ENCODE peak calls at places on chromosomes 7 and 10, in nine cellular contexts. One of them, this sample, is unnamed.

GRCh38 chr10:628386-629045 is 61.0 kb downstream of the DIP2C start:
- DNase-seq in activated T-cell treated with anti-CD3 and anti-CD28 coated beads for 48 hours: no peak
- DNase-seq in activated naive CD4-positive, alpha-beta T cell: no peak
- DNase-seq in tibial nerve: no peak
- DNase-seq in CD8-positive, alpha-beta memory T cell: peak; percentile 43
- DNase-seq in activated gamma-delta T cell: no peak
- DNase-seq in HCEC 1CT: no peak
- DNase-seq in T-helper 9 cell: no peak
- DNase-seq in stimulated activated CD8-positive, alpha-beta memory T cell treated with anti-CD3 and anti-CD28 coated beads, Interleukin-15, amount 100 ng/mL, for 4 hours: no peak
- DNase-seq in this sample: no peak

GRCh38 chr7:91242097-91242846 is 22.0 kb upstream of the FZD1 start:
- DNase-seq in activated naive CD4-positive, alpha-beta T cell: no peak
- DNase-seq in activated T-cell treated with anti-CD3 and anti-CD28 coated beads for 48 hours: no peak
- DNase-seq in T-helper 9 cell: no peak
- DNase-seq in tibial nerve: no peak
- DNase-seq in stimulated activated CD8-positive, alpha-beta memory T cell treated with anti-CD3 and anti-CD28 coated beads, Interleukin-15, amount 100 ng/mL, for 4 hours: no peak
- DNase-seq in activated gamma-delta T cell: no peak
- DNase-seq in CD8-positive, alpha-beta memory T cell: no peak
- DNase-seq in HCEC 1CT: peak; percentile 46
- DNase-seq in this sample: no peak

GRCh38 chr7:108014747-108015682 is 12.1 kb upstream of the LAMB1 start:
- DNase-seq in HCEC 1CT: peak; percentile 85
- DNase-seq in tibial nerve: no peak
- DNase-seq in activated gamma-delta T cell: no peak
- DNase-seq in CD8-positive, alpha-beta memory T cell: no peak
- DNase-seq in activated naive CD4-positive, alpha-beta T cell: no peak
- DNase-seq in activated T-cell treated with anti-CD3 and anti-CD28 coated beads for 48 hours: no peak
- DNase-seq in T-helper 9 cell: no peak
- DNase-seq in stimulated activated CD8-positive, alpha-beta memory T cell treated with anti-CD3 and anti-CD28 coated beads, Interleukin-15, amount 100 ng/mL, for 4 hours: no peak
- DNase-seq in this sample: no peak

GRCh38 chr10:1290071-1290471 is 233.9 kb downstream of the WDR37 start:
- DNase-seq in activated gamma-delta T cell: no peak
- DNase-seq in HCEC 1CT: no peak
- DNase-seq in activated naive CD4-positive, alpha-beta T cell: no peak
- DNase-seq in tibial nerve: no peak
- DNase-seq in T-helper 9 cell: no peak
- DNase-seq in activated T-cell treated with anti-CD3 and anti-CD28 coated beads for 48 hours: no peak
- DNase-seq in CD8-positive, alpha-beta memory T cell: no peak
- DNase-seq in stimulated activated CD8-positive, alpha-beta memory T cell treated with anti-CD3 and anti-CD28 coated beads, Interleukin-15, amount 100 ng/mL, for 4 hours: no peak
- DNase-seq in this sample: no peak

GRCh38 chr7:11714676-11715075 is 117.3 kb downstream of the THSD7A start:
- DNase-seq in stimulated activated CD8-positive, alpha-beta memory T cell treated with anti-CD3 and anti-CD28 coated beads, Interleukin-15, amount 100 ng/mL, for 4 hours: no peak
- DNase-seq in activated gamma-delta T cell: no peak
- DNase-seq in T-helper 9 cell: no peak
- DNase-seq in CD8-positive, alpha-beta memory T cell: no peak
- DNase-seq in tibial nerve: no peak
- DNase-seq in activated T-cell treated with anti-CD3 and anti-CD28 coated beads for 48 hours: no peak
- DNase-seq in HCEC 1CT: no peak
- DNase-seq in activated naive CD4-positive, alpha-beta T cell: no peak
- DNase-seq in this sample: no peak

GRCh38 chr7:55550838-55551537 is 21.3 kb downstream of the VOPP1 start:
- DNase-seq in CD8-positive, alpha-beta memory T cell: no peak
- DNase-seq in stimulated activated CD8-positive, alpha-beta memory T cell treated with anti-CD3 and anti-CD28 coated beads, Interleukin-15, amount 100 ng/mL, for 4 hours: no peak
- DNase-seq in HCEC 1CT: no peak
- DNase-seq in activated T-cell treated with anti-CD3 and anti-CD28 coated beads for 48 hours: no peak
- DNase-seq in activated naive CD4-positive, alpha-beta T cell: no peak
- DNase-seq in T-helper 9 cell: no peak
- DNase-seq in activated gamma-delta T cell: no peak
- DNase-seq in tibial nerve: no peak
- DNase-seq in this sample: no peak

GRCh38 chr7:89170628-89171027 is 375.1 kb upstream of the TEX47 start:
- DNase-seq in stimulated activated CD8-positive, alpha-beta memory T cell treated with anti-CD3 and anti-CD28 coated beads, Interleukin-15, amount 100 ng/mL, for 4 hours: no peak
- DNase-seq in activated T-cell treated with anti-CD3 and anti-CD28 coated beads for 48 hours: no peak
- DNase-seq in activated naive CD4-positive, alpha-beta T cell: no peak
- DNase-seq in CD8-positive, alpha-beta memory T cell: no peak
- DNase-seq in T-helper 9 cell: no peak
- DNase-seq in activated gamma-delta T cell: no peak
- DNase-seq in tibial nerve: no peak
- DNase-seq in HCEC 1CT: no peak
- DNase-seq in this sample: no peak

GRCh38 chr10:118028619-118029018 is 18.1 kb downstream of the RAB11FIP2 start:
- DNase-seq in tibial nerve: no peak
- DNase-seq in T-helper 9 cell: no peak
- DNase-seq in CD8-positive, alpha-beta memory T cell: no peak
- DNase-seq in activated naive CD4-positive, alpha-beta T cell: no peak
- DNase-seq in stimulated activated CD8-positive, alpha-beta memory T cell treated with anti-CD3 and anti-CD28 coated beads, Interleukin-15, amount 100 ng/mL, for 4 hours: no peak
- DNase-seq in activated gamma-delta T cell: no peak
- DNase-seq in HCEC 1CT: no peak
- DNase-seq in activated T-cell treated with anti-CD3 and anti-CD28 coated beads for 48 hours: no peak
- DNase-seq in this sample: no peak

GRCh38 chr10:63093227-63093626 is 39.9 kb upstream of the NRBF2 start:
- DNase-seq in activated gamma-delta T cell: no peak
- DNase-seq in CD8-positive, alpha-beta memory T cell: no peak
- DNase-seq in activated naive CD4-positive, alpha-beta T cell: no peak
- DNase-seq in T-helper 9 cell: no peak
- DNase-seq in tibial nerve: no peak
- DNase-seq in stimulated activated CD8-positive, alpha-beta memory T cell treated with anti-CD3 and anti-CD28 coated beads, Interleukin-15, amount 100 ng/mL, for 4 hours: no peak
- DNase-seq in activated T-cell treated with anti-CD3 and anti-CD28 coated beads for 48 hours: no peak
- DNase-seq in HCEC 1CT: peak; percentile 46
- DNase-seq in this sample: no peak

GRCh38 chr7:12196386-12196785 is 14.7 kb upstream of the TMEM106B start:
- DNase-seq in stimulated activated CD8-positive, alpha-beta memory T cell treated with anti-CD3 and anti-CD28 coated beads, Interleukin-15, amount 100 ng/mL, for 4 hours: no peak
- DNase-seq in tibial nerve: no peak
- DNase-seq in activated naive CD4-positive, alpha-beta T cell: no peak
- DNase-seq in T-helper 9 cell: no peak
- DNase-seq in activated gamma-delta T cell: no peak
- DNase-seq in CD8-positive, alpha-beta memory T cell: no peak
- DNase-seq in HCEC 1CT: no peak
- DNase-seq in activated T-cell treated with anti-CD3 and anti-CD28 coated beads for 48 hours: no peak
- DNase-seq in this sample: no peak

GRCh38 chr7:34357068-34357467 is 300.9 kb upstream of the NPSR1 start:
- DNase-seq in HCEC 1CT: no peak
- DNase-seq in activated T-cell treated with anti-CD3 and anti-CD28 coated beads for 48 hours: no peak
- DNase-seq in stimulated activated CD8-positive, alpha-beta memory T cell treated with anti-CD3 and anti-CD28 coated beads, Interleukin-15, amount 100 ng/mL, for 4 hours: no peak
- DNase-seq in CD8-positive, alpha-beta memory T cell: no peak
- DNase-seq in activated gamma-delta T cell: no peak
- DNase-seq in T-helper 9 cell: no peak
- DNase-seq in tibial nerve: no peak
- DNase-seq in activated naive CD4-positive, alpha-beta T cell: no peak
- DNase-seq in this sample: no peak

GRCh38 chr10:101529720-101530553 is 58.1 kb downstream of the POLL start:
- DNase-seq in stimulated activated CD8-positive, alpha-beta memory T cell treated with anti-CD3 and anti-CD28 coated beads, Interleukin-15, amount 100 ng/mL, for 4 hours: no peak
- DNase-seq in CD8-positive, alpha-beta memory T cell: no peak
- DNase-seq in T-helper 9 cell: no peak
- DNase-seq in tibial nerve: no peak
- DNase-seq in activated naive CD4-positive, alpha-beta T cell: no peak
- DNase-seq in activated T-cell treated with anti-CD3 and anti-CD28 coated beads for 48 hours: no peak
- DNase-seq in HCEC 1CT: no peak
- DNase-seq in activated gamma-delta T cell: no peak
- DNase-seq in this sample: no peak

GRCh38 chr7:130127404-130128395 is 57.4 kb downstream of the KLHDC10 start:
- DNase-seq in stimulated activated CD8-positive, alpha-beta memory T cell treated with anti-CD3 and anti-CD28 coated beads, Interleukin-15, amount 100 ng/mL, for 4 hours: no peak
- DNase-seq in activated gamma-delta T cell: no peak
- DNase-seq in activated T-cell treated with anti-CD3 and anti-CD28 coated beads for 48 hours: no peak
- DNase-seq in activated naive CD4-positive, alpha-beta T cell: no peak
- DNase-seq in T-helper 9 cell: no peak
- DNase-seq in HCEC 1CT: no peak
- DNase-seq in CD8-positive, alpha-beta memory T cell: no peak
- DNase-seq in tibial nerve: no peak
- DNase-seq in this sample: no peak

GRCh38 chr7:148927141-148927540 is 43.0 kb upstream of the EZH2 start:
- DNase-seq in activated T-cell treated with anti-CD3 and anti-CD28 coated beads for 48 hours: no peak
- DNase-seq in T-helper 9 cell: no peak
- DNase-seq in CD8-positive, alpha-beta memory T cell: no peak
- DNase-seq in activated gamma-delta T cell: no peak
- DNase-seq in HCEC 1CT: no peak
- DNase-seq in stimulated activated CD8-positive, alpha-beta memory T cell treated with anti-CD3 and anti-CD28 coated beads, Interleukin-15, amount 100 ng/mL, for 4 hours: no peak
- DNase-seq in activated naive CD4-positive, alpha-beta T cell: no peak
- DNase-seq in tibial nerve: no peak
- DNase-seq in this sample: no peak

GRCh38 chr7:2635810-2636701 is 4.3 kb downstream of the TTYH3 start:
- DNase-seq in CD8-positive, alpha-beta memory T cell: no peak
- DNase-seq in activated gamma-delta T cell: no peak
- DNase-seq in HCEC 1CT: no peak
- DNase-seq in activated naive CD4-positive, alpha-beta T cell: no peak
- DNase-seq in activated T-cell treated with anti-CD3 and anti-CD28 coated beads for 48 hours: no peak
- DNase-seq in stimulated activated CD8-positive, alpha-beta memory T cell treated with anti-CD3 and anti-CD28 coated beads, Interleukin-15, amount 100 ng/mL, for 4 hours: no peak
- DNase-seq in T-helper 9 cell: no peak
- DNase-seq in tibial nerve: no peak
- DNase-seq in this sample: no peak

GRCh38 chr7:25726682-25727357 is 425.2 kb upstream of the NFE2L3 start:
- DNase-seq in CD8-positive, alpha-beta memory T cell: no peak
- DNase-seq in tibial nerve: no peak
- DNase-seq in HCEC 1CT: no peak
- DNase-seq in activated naive CD4-positive, alpha-beta T cell: no peak
- DNase-seq in T-helper 9 cell: no peak
- DNase-seq in activated gamma-delta T cell: no peak
- DNase-seq in stimulated activated CD8-positive, alpha-beta memory T cell treated with anti-CD3 and anti-CD28 coated beads, Interleukin-15, amount 100 ng/mL, for 4 hours: no peak
- DNase-seq in activated T-cell treated with anti-CD3 and anti-CD28 coated beads for 48 hours: no peak
- DNase-seq in this sample: no peak

GRCh38 chr10:120917521-120918250 is 66.5 kb downstream of the WDR11 start:
- DNase-seq in activated gamma-delta T cell: no peak
- DNase-seq in T-helper 9 cell: no peak
- DNase-seq in CD8-positive, alpha-beta memory T cell: no peak
- DNase-seq in stimulated activated CD8-positive, alpha-beta memory T cell treated with anti-CD3 and anti-CD28 coated beads, Interleukin-15, amount 100 ng/mL, for 4 hours: no peak
- DNase-seq in tibial nerve: no peak
- DNase-seq in HCEC 1CT: no peak
- DNase-seq in activated T-cell treated with anti-CD3 and anti-CD28 coated beads for 48 hours: no peak
- DNase-seq in activated naive CD4-positive, alpha-beta T cell: no peak
- DNase-seq in this sample: no peak

GRCh38 chr7:54542920-54543539 is 855 bp downstream of the VSTM2A start:
- DNase-seq in stimulated activated CD8-positive, alpha-beta memory T cell treated with anti-CD3 and anti-CD28 coated beads, Interleukin-15, amount 100 ng/mL, for 4 hours: no peak
- DNase-seq in tibial nerve: no peak
- DNase-seq in activated gamma-delta T cell: no peak
- DNase-seq in activated naive CD4-positive, alpha-beta T cell: no peak
- DNase-seq in T-helper 9 cell: no peak
- DNase-seq in activated T-cell treated with anti-CD3 and anti-CD28 coated beads for 48 hours: no peak
- DNase-seq in CD8-positive, alpha-beta memory T cell: no peak
- DNase-seq in HCEC 1CT: no peak
- DNase-seq in this sample: no peak

GRCh38 chr7:21142081-21142480 is 285.8 kb upstream of the SP4 start:
- DNase-seq in activated gamma-delta T cell: no peak
- DNase-seq in tibial nerve: no peak
- DNase-seq in CD8-positive, alpha-beta memory T cell: no peak
- DNase-seq in stimulated activated CD8-positive, alpha-beta memory T cell treated with anti-CD3 and anti-CD28 coated beads, Interleukin-15, amount 100 ng/mL, for 4 hours: no peak
- DNase-seq in activated T-cell treated with anti-CD3 and anti-CD28 coated beads for 48 hours: no peak
- DNase-seq in HCEC 1CT: no peak
- DNase-seq in T-helper 9 cell: no peak
- DNase-seq in activated naive CD4-positive, alpha-beta T cell: no peak
- DNase-seq in this sample: no peak

GRCh38 chr7:128795129-128795528 is 3.4 kb downstream of the CCDC136 start:
- DNase-seq in stimulated activated CD8-positive, alpha-beta memory T cell treated with anti-CD3 and anti-CD28 coated beads, Interleukin-15, amount 100 ng/mL, for 4 hours: no peak
- DNase-seq in CD8-positive, alpha-beta memory T cell: no peak
- DNase-seq in activated T-cell treated with anti-CD3 and anti-CD28 coated beads for 48 hours: no peak
- DNase-seq in tibial nerve: no peak
- DNase-seq in activated naive CD4-positive, alpha-beta T cell: no peak
- DNase-seq in activated gamma-delta T cell: no peak
- DNase-seq in HCEC 1CT: no peak
- DNase-seq in T-helper 9 cell: no peak
- DNase-seq in this sample: no peak

GRCh38 chr7:83850037-83850619 is 201.2 kb upstream of the SEMA3E start:
- DNase-seq in activated gamma-delta T cell: no peak
- DNase-seq in activated naive CD4-positive, alpha-beta T cell: no peak
- DNase-seq in tibial nerve: no peak
- DNase-seq in activated T-cell treated with anti-CD3 and anti-CD28 coated beads for 48 hours: no peak
- DNase-seq in CD8-positive, alpha-beta memory T cell: no peak
- DNase-seq in T-helper 9 cell: no peak
- DNase-seq in HCEC 1CT: no peak
- DNase-seq in stimulated activated CD8-positive, alpha-beta memory T cell treated with anti-CD3 and anti-CD28 coated beads, Interleukin-15, amount 100 ng/mL, for 4 hours: no peak
- DNase-seq in this sample: no peak

GRCh38 chr7:133562617-133563016 is 309.7 kb downstream of the EXOC4 start:
- DNase-seq in HCEC 1CT: peak; percentile 33
- DNase-seq in CD8-positive, alpha-beta memory T cell: no peak
- DNase-seq in tibial nerve: no peak
- DNase-seq in activated gamma-delta T cell: no peak
- DNase-seq in stimulated activated CD8-positive, alpha-beta memory T cell treated with anti-CD3 and anti-CD28 coated beads, Interleukin-15, amount 100 ng/mL, for 4 hours: no peak
- DNase-seq in T-helper 9 cell: no peak
- DNase-seq in activated naive CD4-positive, alpha-beta T cell: no peak
- DNase-seq in activated T-cell treated with anti-CD3 and anti-CD28 coated beads for 48 hours: no peak
- DNase-seq in this sample: no peak

GRCh38 chr7:109695386-109695785 is 1125.7 kb downstream of the DNAJB9 start:
- DNase-seq in activated gamma-delta T cell: no peak
- DNase-seq in activated T-cell treated with anti-CD3 and anti-CD28 coated beads for 48 hours: no peak
- DNase-seq in activated naive CD4-positive, alpha-beta T cell: no peak
- DNase-seq in T-helper 9 cell: no peak
- DNase-seq in tibial nerve: no peak
- DNase-seq in CD8-positive, alpha-beta memory T cell: no peak
- DNase-seq in stimulated activated CD8-positive, alpha-beta memory T cell treated with anti-CD3 and anti-CD28 coated beads, Interleukin-15, amount 100 ng/mL, for 4 hours: no peak
- DNase-seq in HCEC 1CT: no peak
- DNase-seq in this sample: no peak

GRCh38 chr10:16689636-16690035 is 127.6 kb downstream of the RSU1 start:
- DNase-seq in HCEC 1CT: no peak
- DNase-seq in T-helper 9 cell: no peak
- DNase-seq in CD8-positive, alpha-beta memory T cell: no peak
- DNase-seq in activated T-cell treated with anti-CD3 and anti-CD28 coated beads for 48 hours: no peak
- DNase-seq in activated naive CD4-positive, alpha-beta T cell: no peak
- DNase-seq in stimulated activated CD8-positive, alpha-beta memory T cell treated with anti-CD3 and anti-CD28 coated beads, Interleukin-15, amount 100 ng/mL, for 4 hours: no peak
- DNase-seq in activated gamma-delta T cell: no peak
- DNase-seq in tibial nerve: no peak
- DNase-seq in this sample: no peak

GRCh38 chr10:7410306-7410799 is 481 bp downstream of the SFMBT2 start:
- DNase-seq in T-helper 9 cell: peak; percentile 6
- DNase-seq in activated naive CD4-positive, alpha-beta T cell: no peak
- DNase-seq in stimulated activated CD8-positive, alpha-beta memory T cell treated with anti-CD3 and anti-CD28 coated beads, Interleukin-15, amount 100 ng/mL, for 4 hours: no peak
- DNase-seq in CD8-positive, alpha-beta memory T cell: peak; percentile 53
- DNase-seq in HCEC 1CT: peak; percentile 9
- DNase-seq in activated T-cell treated with anti-CD3 and anti-CD28 coated beads for 48 hours: peak; percentile 45
- DNase-seq in tibial nerve: no peak
- DNase-seq in activated gamma-delta T cell: no peak
- DNase-seq in this sample: no peak